ENCODE peak calls at places on chromosomes 13 and 19, in four cellular contexts. J is fibroblast of the aortic adventitia, D is heart right ventricle, C is progenitor cell of endocrine pancreas. G is an unnamed sample.

GRCh38 chr19:35013820-35014754 is 14.0 kb downstream of the GRAMD1A start:
- DNase-seq in J (no peak), D (no peak), C (no peak), G (peak; percentile 69)

GRCh38 chr13:79692846-79693245 is 211.9 kb downstream of the NDFIP2 start:
- DNase-seq in J (peak; percentile 56), D (no peak), C (no peak), G (no peak)

GRCh38 chr19:55258476-55258827 is 365 bp downstream of the PPP6R1 start:
- DNase-seq in J (no peak), D (no peak), C (peak; percentile 31), G (no peak)

GRCh38 chr19:51689751-51690358 is 3.3 kb upstream of the SPACA6 start:
- DNase-seq in J (peak; percentile 31), D (peak; percentile 46), C (peak; percentile 46), G (no peak)

GRCh38 chr19:45327404-45328143 is 4.9 kb upstream of the CKM start:
- DNase-seq in J (no peak), D (no peak), C (no peak), G (no peak)

GRCh38 chr19:15197275-15198005 is 3.4 kb downstream of the NOTCH3 start:
- DNase-seq in J (no peak), D (no peak), C (no peak), G (no peak)

GRCh38 chr19:57786286-57786685 is 16.8 kb downstream of the ZNF586 start:
- DNase-seq in J (no peak), D (no peak), C (no peak), G (no peak)

GRCh38 chr13:27928805-27929753 is 9.3 kb downstream of the PDX1 start:
- DNase-seq in J (no peak), D (no peak), C (no peak), G (no peak)

GRCh38 chr13:52147225-52147624 is 12.2 kb downstream of the NEK3 start:
- DNase-seq in J (no peak), D (no peak), C (no peak), G (no peak)

GRCh38 chr19:7899751-7900352 is 3.8 kb upstream of the MAP2K7 start:
- DNase-seq in J (no peak), D (no peak), C (no peak), G (no peak)

GRCh38 chr13:39784347-39784746 is 128.9 kb downstream of the COG6 start:
- DNase-seq in J (peak; percentile 27), D (no peak), C (no peak), G (no peak)

GRCh38 chr13:59532405-59532804 is 631.3 kb downstream of the DIAPH3 start:
- DNase-seq in J (no peak), D (no peak), C (no peak), G (no peak)

GRCh38 chr13:21929400-21929799 is 258.5 kb downstream of the FGF9 start:
- DNase-seq in J (no peak), D (no peak), C (no peak), G (no peak)

GRCh38 chr19:49442354-49442753 is 1.0 kb upstream of the SLC17A7 start:
- DNase-seq in J (no peak), D (peak; percentile 44), C (no peak), G (no peak)

GRCh38 chr19:48819366-48819816 is 8.6 kb upstream of the BCAT2 start:
- DNase-seq in J (peak; percentile 99), D (peak; percentile 79), C (no peak), G (no peak)

GRCh38 chr13:50126378-50127016 is 111.3 kb downstream of the KCNRG start:
- DNase-seq in J (peak; percentile 53), D (no peak), C (no peak), G (no peak)

GRCh38 chr13:19663416-19663979 is 30.0 kb downstream of the MPHOSPH8 start:
- DNase-seq in J (no peak), D (no peak), C (no peak), G (no peak)

GRCh38 chr19:51513968-51514367 is 12.4 kb upstream of the SIGLEC12 start:
- DNase-seq in J (no peak), D (no peak), C (no peak), G (no peak)

GRCh38 chr19:51507209-51507608 is 5.6 kb upstream of the SIGLEC12 start:
- DNase-seq in J (no peak), D (no peak), C (no peak), G (no peak)

GRCh38 chr19:41920878-41921277 is 7.4 kb downstream of the ERFL start:
- DNase-seq in J (no peak), D (no peak), C (no peak), G (no peak)

GRCh38 chr19:58575183-58576041 is 2.3 kb upstream of the MZF1 start:
- DNase-seq in J (peak; percentile 90), D (peak; percentile 91), C (peak; percentile 78), G (peak; percentile 77)

GRCh38 chr19:53877361-53877766 is 4.6 kb upstream of the PRKCG start:
- DNase-seq in J (peak; percentile 41), D (no peak), C (no peak), G (no peak)

GRCh38 chr19:37519890-37520289 is 13.2 kb downstream of the ZNF793 start:
- DNase-seq in J (no peak), D (no peak), C (no peak), G (no peak)

GRCh38 chr13:43580280-43580679 is 206.5 kb downstream of the ENOX1 start:
- DNase-seq in J (no peak), D (no peak), C (no peak), G (no peak)

GRCh38 chr19:45769821-45770191 is 754 bp upstream of the SIX5 start:
- DNase-seq in J (peak; percentile 54), D (peak; percentile 45), C (no peak), G (peak; percentile 69)

GRCh38 chr19:5484398-5485285 is 29.4 kb downstream of the ZNRF4 start:
- DNase-seq in J (no peak), D (no peak), C (peak; percentile 59), G (no peak)

GRCh38 chr19:58401825-58402433 is 6.5 kb downstream of the RNF225 start:
- DNase-seq in J (no peak), D (no peak), C (no peak), G (no peak)

GRCh38 chr19:1467512-1468273 is 11.3 kb downstream of the C19orf25 start:
- DNase-seq in J (no peak), D (no peak), C (no peak), G (no peak)

GRCh38 chr13:110237895-110238294 is 69.1 kb downstream of the COL4A1 start:
- DNase-seq in J (no peak), D (no peak), C (no peak), G (no peak)

GRCh38 chr19:29672933-29673336 is 7.7 kb downstream of the PLEKHF1 start:
- DNase-seq in J (no peak), D (no peak), C (no peak), G (peak; percentile 83)

GRCh38 chr19:17966497-17967257 is at the start of gene KCNN1:
- DNase-seq in J (no peak), D (no peak), C (peak; percentile 52), G (no peak)

GRCh38 chr19:50962245-50962644 is 7.1 kb downstream of the KLK6 start:
- DNase-seq in J (no peak), D (no peak), C (no peak), G (no peak)

GRCh38 chr13:40981361-40981760 is 37.8 kb downstream of the ELF1 start:
- DNase-seq in J (peak; percentile 47), D (no peak), C (no peak), G (no peak)

GRCh38 chr19:8429044-8429443 is 15.7 kb upstream of the HNRNPM start:
- DNase-seq in J (no peak), D (no peak), C (no peak), G (no peak)

GRCh38 chr13:52048516-52048915 is 24.0 kb downstream of the UTP14C start:
- DNase-seq in J (peak; percentile 23), D (no peak), C (no peak), G (no peak)

GRCh38 chr13:31790992-31791391 is 51.7 kb downstream of the RXFP2 start:
- DNase-seq in J (no peak), D (no peak), C (no peak), G (no peak)

GRCh38 chr19:18543814-18544475 is 572 bp upstream of the FKBP8 start:
- DNase-seq in J (peak; percentile 54), D (peak; percentile 44), C (no peak), G (peak; percentile 49)

GRCh38 chr19:44112802-44113137 is 429 bp upstream of the ZNF225 start:
- DNase-seq in J (no peak), D (no peak), C (no peak), G (no peak)
- TF ChIP-seq CTCF in J (no peak), D (no peak), C (no peak), G (no peak)

DNA sequence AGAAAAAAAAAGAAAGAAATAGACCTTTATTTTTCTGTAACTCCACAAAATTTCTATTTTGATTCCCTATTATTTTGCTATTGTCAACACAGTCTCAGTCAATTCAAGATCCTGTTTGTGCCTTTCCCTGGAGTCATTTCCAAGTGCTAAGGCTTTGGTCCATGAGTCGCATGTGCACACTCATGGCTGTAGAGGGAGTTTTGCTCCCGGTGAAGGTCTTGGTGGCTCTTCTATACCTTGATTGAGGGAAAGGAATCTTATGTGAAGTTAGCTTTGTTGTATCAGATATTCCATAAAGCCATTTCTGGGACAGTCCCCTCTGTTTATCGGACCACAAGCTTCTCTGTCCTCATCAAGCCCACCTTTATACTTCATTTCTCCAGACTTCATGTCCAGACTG is 58.7 kb upstream of the ALOX5AP start:
- DNase-seq in J (peak; percentile 37), D (no peak), C (no peak), G (no peak)
- TF ChIP-seq CTCF in J (peak; percentile 54), D (no peak), C (peak; percentile 25), G (no peak)

GRCh38 chr19:33245948-33246728 is 20.5 kb upstream of the SLC7A10 start:
- DNase-seq in J (peak; percentile 43), D (no peak), C (no peak), G (no peak)
- TF ChIP-seq CTCF in J (peak; percentile 66), D (no peak), C (peak; percentile 49), G (peak; percentile 24)

GRCh38 chr19:2540646-2541454 is 64.9 kb downstream of the GADD45B start:
- DNase-seq in J (peak; percentile 98), D (peak; percentile 89), C (peak; percentile 81), G (no peak)

GRCh38 chr19:2544576-2545415 is 68.9 kb downstream of the GADD45B start:
- DNase-seq in J (no peak), D (no peak), C (no peak), G (no peak)

GRCh38 chr19:2546128-2547032 is 70.5 kb downstream of the GADD45B start:
- DNase-seq in J (no peak), D (peak; percentile 84), C (peak; percentile 53), G (peak; percentile 55)

GRCh38 chr19:2542341-2543069 is 66.6 kb downstream of the GADD45B start:
- DNase-seq in J (no peak), D (no peak), C (no peak), G (no peak)

GRCh38 chr19:2543463-2544442 is 67.8 kb downstream of the GADD45B start:
- DNase-seq in J (peak; percentile 96), D (peak; percentile 93), C (peak; percentile 73), G (peak; percentile 64)
- TF ChIP-seq CTCF in J (peak; percentile 45), D (no peak), C (no peak), G (no peak)